ENCODE peak calls at places on chromosomes 16 and 17, in five cellular contexts. One of them, this sample, is unnamed.

GRCh38 chr16:19283637-19284036 is 1.9 kb upstream of the CLEC19A start:
- DNase-seq in neuronal stem cell: no peak
- DNase-seq in mesenchymal stem cell: no peak
- DNase-seq in H9: no peak
- DNase-seq in H1: no peak
- DNase-seq in this sample: peak

GRCh38 chr17:56592487-56593072 is 919 bp upstream of the NOG start:
- DNase-seq in neuronal stem cell: peak
- DNase-seq in mesenchymal stem cell: peak
- DNase-seq in H9: peak
- DNase-seq in H1: peak
- DNase-seq in this sample: peak

GRCh38 chr17:11608396-11608795 is 10.1 kb downstream of the DNAH9 start:
- DNase-seq in neuronal stem cell: no peak
- DNase-seq in mesenchymal stem cell: no peak
- DNase-seq in H9: no peak
- DNase-seq in H1: no peak
- DNase-seq in this sample: no peak

GRCh38 chr16:52455549-52456277 is 91.2 kb downstream of the TOX3 start:
- DNase-seq in neuronal stem cell: no peak
- DNase-seq in mesenchymal stem cell: no peak
- DNase-seq in H9: no peak
- DNase-seq in H1: no peak
- DNase-seq in this sample: no peak

GRCh38 chr17:14750866-14751265 is 450.0 kb downstream of the HS3ST3B1 start:
- DNase-seq in neuronal stem cell: no peak
- DNase-seq in mesenchymal stem cell: no peak
- DNase-seq in H9: no peak
- DNase-seq in H1: no peak
- DNase-seq in this sample: no peak

GRCh38 chr17:48588074-48588415 is 2.0 kb downstream of the HOXB3 start:
- DNase-seq in neuronal stem cell: no peak
- DNase-seq in mesenchymal stem cell: no peak
- DNase-seq in H9: no peak
- DNase-seq in H1: no peak
- DNase-seq in this sample: no peak

GRCh38 chr16:85172465-85173071 is 60.3 kb upstream of the CIBAR2 start:
- DNase-seq in neuronal stem cell: no peak
- DNase-seq in mesenchymal stem cell: peak
- DNase-seq in H9: peak
- DNase-seq in H1: peak
- DNase-seq in this sample: peak

GRCh38 chr16:68319185-68319908 is 8.5 kb downstream of the PRMT7 start:
- DNase-seq in neuronal stem cell: no peak
- DNase-seq in mesenchymal stem cell: no peak
- DNase-seq in H9: no peak
- DNase-seq in H1: no peak
- DNase-seq in this sample: no peak

GRCh38 chr17:34711646-34712045 is 132.3 kb downstream of the TMEM132E start:
- DNase-seq in neuronal stem cell: no peak
- DNase-seq in mesenchymal stem cell: no peak
- DNase-seq in H9: peak
- DNase-seq in H1: no peak
- DNase-seq in this sample: no peak

GRCh38 chr17:78965369-78965982 is 14.2 kb downstream of the LGALS3BP start:
- DNase-seq in neuronal stem cell: no peak
- DNase-seq in mesenchymal stem cell: no peak
- DNase-seq in H9: peak
- DNase-seq in H1: no peak
- DNase-seq in this sample: peak

GRCh38 chr17:7235693-7236665 is 1.7 kb upstream of the DVL2 start:
- DNase-seq in neuronal stem cell: no peak
- DNase-seq in mesenchymal stem cell: peak
- DNase-seq in H9: peak
- DNase-seq in H1: no peak
- DNase-seq in this sample: no peak

GRCh38 chr16:50839920-50840729 is 98.2 kb downstream of the CYLD start:
- DNase-seq in neuronal stem cell: no peak
- DNase-seq in mesenchymal stem cell: no peak
- DNase-seq in H9: peak
- DNase-seq in H1: peak
- DNase-seq in this sample: no peak

GRCh38 chr16:66653581-66654350 is 42.8 kb downstream of the CMTM4 start:
- DNase-seq in neuronal stem cell: no peak
- DNase-seq in mesenchymal stem cell: peak
- DNase-seq in H9: no peak
- DNase-seq in H1: no peak
- DNase-seq in this sample: no peak

GRCh38 chr17:72488542-72489272 is 367.9 kb downstream of the SOX9 start:
- DNase-seq in neuronal stem cell: no peak
- DNase-seq in mesenchymal stem cell: no peak
- DNase-seq in H9: no peak
- DNase-seq in H1: no peak
- DNase-seq in this sample: no peak

GRCh38 chr17:76485569-76485968 is 15.7 kb downstream of the RHBDF2 start:
- DNase-seq in neuronal stem cell: no peak
- DNase-seq in mesenchymal stem cell: no peak
- DNase-seq in H9: no peak
- DNase-seq in H1: no peak
- DNase-seq in this sample: no peak

GRCh38 chr17:33871720-33872535 is 383.2 kb upstream of the CCL2 start:
- DNase-seq in neuronal stem cell: no peak
- DNase-seq in mesenchymal stem cell: no peak
- DNase-seq in H9: no peak
- DNase-seq in H1: no peak
- DNase-seq in this sample: peak

GRCh38 chr17:65696739-65697394 is 135.4 kb upstream of the AXIN2 start:
- DNase-seq in neuronal stem cell: no peak
- DNase-seq in mesenchymal stem cell: peak
- DNase-seq in H9: no peak
- DNase-seq in H1: no peak
- DNase-seq in this sample: no peak

GRCh38 chr17:43547189-43547550 is 1.0 kb upstream of the ETV4 start:
- DNase-seq in neuronal stem cell: no peak
- DNase-seq in mesenchymal stem cell: no peak
- DNase-seq in H9: peak
- DNase-seq in H1: no peak
- DNase-seq in this sample: no peak
- H3K9ac ChIP-seq in neuronal stem cell: no peak
- H3K9ac ChIP-seq in mesenchymal stem cell: peak
- H3K9ac ChIP-seq in H9: no peak
- H3K9ac ChIP-seq in H1: no peak
- H3K9ac ChIP-seq in this sample: no peak

GRCh38 chr17:61405686-61406542 is 6.3 kb downstream of the TBX2 start:
- DNase-seq in neuronal stem cell: no peak
- DNase-seq in mesenchymal stem cell: no peak
- DNase-seq in H9: peak
- DNase-seq in H1: peak
- DNase-seq in this sample: no peak

GRCh38 chr17:61406871-61407210 is 7.2 kb downstream of the TBX2 start:
- DNase-seq in neuronal stem cell: no peak
- DNase-seq in mesenchymal stem cell: no peak
- DNase-seq in H9: peak
- DNase-seq in H1: no peak
- DNase-seq in this sample: no peak

GRCh38 chr17:61405047-61405685 is 5.5 kb downstream of the TBX2 start:
- DNase-seq in neuronal stem cell: no peak
- DNase-seq in mesenchymal stem cell: no peak
- DNase-seq in H9: peak
- DNase-seq in H1: peak
- DNase-seq in this sample: no peak

GRCh38 chr17:61407211-61407911 is 7.7 kb downstream of the TBX2 start:
- DNase-seq in neuronal stem cell: no peak
- DNase-seq in mesenchymal stem cell: no peak
- DNase-seq in H9: peak
- DNase-seq in H1: no peak
- DNase-seq in this sample: no peak

GRCh38 chr17:61406543-61406845 is 6.9 kb downstream of the TBX2 start:
- DNase-seq in neuronal stem cell: no peak
- DNase-seq in mesenchymal stem cell: no peak
- DNase-seq in H9: no peak
- DNase-seq in H1: no peak
- DNase-seq in this sample: no peak
- H3K14ac ChIP-seq in neuronal stem cell: no peak
- H3K14ac ChIP-seq in mesenchymal stem cell: no peak
- H3K14ac ChIP-seq in H9: no peak
- H3K14ac ChIP-seq in H1: no peak
- H3K14ac ChIP-seq in this sample: no peak

GRCh38 chr16:57760357-57761160 is 25.0 kb downstream of the KATNB1 start:
- DNase-seq in neuronal stem cell: no peak
- DNase-seq in mesenchymal stem cell: no peak
- DNase-seq in H9: peak
- DNase-seq in H1: no peak
- DNase-seq in this sample: no peak

GRCh38 chr16:57757883-57758282 is 22.3 kb downstream of the KATNB1 start:
- DNase-seq in neuronal stem cell: no peak
- DNase-seq in mesenchymal stem cell: no peak
- DNase-seq in H9: no peak
- DNase-seq in H1: no peak
- DNase-seq in this sample: no peak

GRCh38 chr16:57759541-57760356 is 24.2 kb downstream of the KATNB1 start:
- DNase-seq in neuronal stem cell: no peak
- DNase-seq in mesenchymal stem cell: no peak
- DNase-seq in H9: no peak
- DNase-seq in H1: peak
- DNase-seq in this sample: peak

GRCh38 chr16:57758331-57759117 is 23.0 kb downstream of the KATNB1 start:
- DNase-seq in neuronal stem cell: no peak
- DNase-seq in mesenchymal stem cell: no peak
- DNase-seq in H9: no peak
- DNase-seq in H1: peak
- DNase-seq in this sample: no peak

DNA sequence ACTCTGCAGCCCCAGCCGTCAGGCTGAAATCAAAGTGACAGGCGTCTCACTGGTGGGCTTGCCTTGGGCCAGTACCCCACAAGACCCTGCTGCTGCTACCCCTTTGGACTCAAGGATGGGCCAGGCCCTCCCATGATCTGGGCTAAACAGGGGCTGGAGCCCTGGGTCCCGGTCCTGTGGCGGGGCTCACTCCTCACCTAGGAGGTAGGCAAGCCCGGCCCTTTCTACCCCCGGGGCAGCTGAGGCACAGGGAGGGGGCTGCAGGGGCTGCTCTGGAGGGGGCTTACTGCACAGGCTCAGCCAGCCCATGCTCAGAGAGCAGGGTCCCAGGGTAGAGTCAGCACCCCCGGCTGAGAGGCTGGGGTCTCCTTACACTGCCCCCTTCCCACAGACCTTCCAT is 23.6 kb downstream of the KATNB1 start:
- DNase-seq in neuronal stem cell: no peak
- DNase-seq in mesenchymal stem cell: no peak
- DNase-seq in H9: no peak
- DNase-seq in H1: peak
- DNase-seq in this sample: no peak
- H2BK12ac ChIP-seq in neuronal stem cell: no peak
- H2BK12ac ChIP-seq in mesenchymal stem cell: no peak
- H2BK12ac ChIP-seq in H9: no peak
- H2BK12ac ChIP-seq in H1: no peak
- H2BK12ac ChIP-seq in this sample: peak

GRCh38 chr17:17749921-17750320 is 68.7 kb downstream of the RAI1 start:
- DNase-seq in neuronal stem cell: peak
- DNase-seq in mesenchymal stem cell: peak
- DNase-seq in H9: peak
- DNase-seq in H1: peak
- DNase-seq in this sample: peak
- H3K9ac ChIP-seq in neuronal stem cell: no peak
- H3K9ac ChIP-seq in mesenchymal stem cell: no peak
- H3K9ac ChIP-seq in H9: no peak
- H3K9ac ChIP-seq in H1: no peak
- H3K9ac ChIP-seq in this sample: no peak

DNA sequence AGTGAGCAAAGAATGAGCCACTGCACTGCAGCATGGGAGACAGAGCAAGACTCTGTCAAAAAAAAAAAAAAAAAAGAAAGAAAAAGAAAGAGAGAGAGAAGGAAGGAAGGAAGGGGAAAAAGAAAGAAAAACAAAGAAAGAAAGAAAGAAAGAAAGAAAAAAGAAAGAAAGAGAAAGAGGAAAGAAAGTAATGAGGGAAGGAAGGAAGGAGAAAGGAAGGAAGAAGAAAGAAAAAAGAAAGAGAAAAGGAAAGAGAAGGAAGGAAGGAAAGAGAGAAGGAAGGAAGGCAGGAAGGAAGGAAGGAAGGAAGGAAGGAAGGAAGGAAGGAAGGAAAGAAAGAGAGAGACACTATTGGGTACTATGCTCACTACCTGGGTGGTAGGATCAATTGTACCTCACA is 122.2 kb upstream of the ERCC4 start:
- DNase-seq in neuronal stem cell: no peak
- DNase-seq in mesenchymal stem cell: no peak
- DNase-seq in H9: no peak
- DNase-seq in H1: no peak
- DNase-seq in this sample: no peak
- H3K14ac ChIP-seq in neuronal stem cell: no peak
- H3K14ac ChIP-seq in mesenchymal stem cell: no peak
- H3K14ac ChIP-seq in H9: no peak
- H3K14ac ChIP-seq in H1: no peak
- H3K14ac ChIP-seq in this sample: no peak

GRCh38 chr16:77686385-77686784 is 35.9 kb upstream of the NUDT7 start:
- DNase-seq in neuronal stem cell: no peak
- DNase-seq in mesenchymal stem cell: no peak
- DNase-seq in H9: no peak
- DNase-seq in H1: no peak
- DNase-seq in this sample: no peak
- H2BK12ac ChIP-seq in neuronal stem cell: no peak
- H2BK12ac ChIP-seq in mesenchymal stem cell: no peak
- H2BK12ac ChIP-seq in H9: no peak
- H2BK12ac ChIP-seq in H1: no peak
- H2BK12ac ChIP-seq in this sample: no peak

DNA sequence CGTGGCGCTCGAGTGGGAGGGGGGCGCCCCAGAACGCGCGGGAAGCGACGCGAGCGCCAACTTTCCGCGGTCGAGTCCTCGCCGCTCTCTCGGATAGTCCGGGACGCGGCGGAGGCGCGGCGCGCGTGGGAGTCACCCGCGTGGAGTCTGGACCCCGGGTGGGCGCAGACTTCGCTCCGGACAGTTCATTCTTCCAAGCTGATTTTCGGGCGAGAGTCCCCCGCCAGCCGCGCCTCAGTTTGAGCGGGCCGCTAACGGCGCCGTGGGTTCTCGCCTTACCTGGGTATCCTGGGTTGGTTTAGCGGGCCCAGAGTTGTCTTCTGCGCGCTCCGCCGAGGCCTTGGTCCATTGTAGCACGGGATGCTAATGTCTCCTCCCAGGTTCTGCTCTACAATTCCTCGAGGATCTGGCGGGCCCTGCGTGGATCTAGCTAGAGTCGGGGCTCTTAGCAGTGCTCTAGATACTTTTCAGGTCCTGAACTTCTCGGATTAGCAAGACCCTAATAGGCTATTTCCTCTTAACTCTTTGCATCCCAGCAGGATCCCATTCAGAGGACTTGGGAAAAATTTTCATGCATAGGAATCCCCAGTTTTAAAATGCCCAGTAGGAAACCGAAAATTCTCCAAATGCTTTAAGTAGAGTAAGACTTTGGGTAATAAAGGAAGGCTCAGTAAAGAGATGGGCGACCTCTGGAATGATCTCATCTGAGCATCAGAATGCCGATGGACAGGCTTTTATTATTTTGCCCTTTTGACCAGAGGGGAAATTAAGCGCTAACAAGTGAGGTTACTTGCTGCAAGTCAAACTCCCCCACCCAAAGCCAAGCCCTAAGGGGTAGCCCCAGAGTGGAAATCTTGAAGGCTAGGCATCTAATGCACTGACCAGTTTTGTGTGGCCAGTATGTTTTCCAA is 527 bp upstream of the GJC1 start:
- DNase-seq in neuronal stem cell: no peak
- DNase-seq in mesenchymal stem cell: peak
- DNase-seq in H9: peak
- DNase-seq in H1: peak
- DNase-seq in this sample: peak
- H3K9ac ChIP-seq in neuronal stem cell: peak
- H3K9ac ChIP-seq in mesenchymal stem cell: peak
- H3K9ac ChIP-seq in H9: peak
- H3K9ac ChIP-seq in H1: peak
- H3K9ac ChIP-seq in this sample: peak